ENCODE peak calls at places on chromosomes 6 and 20, in seven cellular contexts. L is GM19239, X is pons, H is OCI-M1, S is AG08396, G is GM23248, Y is ELF-1. K is an unnamed sample.
A peak's percentile ranks its signal among the peaks of the same experiment; 100 is the strongest.

GRCh38 chr6:127376685-127377084 is 33.3 kb upstream of the ECHDC1 start:
- DNase-seq in L (no peak), X (no peak), H (no peak), S (no peak), G (no peak), Y (no peak), K (no peak)

GRCh38 chr6:100269189-100269588 is 195.5 kb downstream of the SIM1 start:
- DNase-seq in L (no peak), X (no peak), H (no peak), S (peak; percentile 31), G (peak; percentile 78), Y (no peak), K (no peak)

GRCh38 chr20:21099653-21100589 is 6.2 kb downstream of the LINC00237 start:
- DNase-seq in L (no peak), X (peak; percentile 45), H (peak; percentile 82), S (peak; percentile 8), G (no peak), Y (peak; percentile 40), K (peak; percentile 65)

GRCh38 chr6:144223686-144224085 is 61.4 kb upstream of the UTRN start:
- DNase-seq in L (no peak), X (no peak), H (no peak), S (no peak), G (peak; percentile 46), Y (no peak), K (no peak)

GRCh38 chr20:49403911-49404310 is 78.6 kb downstream of the KCNB1 start:
- DNase-seq in L (no peak), X (no peak), H (no peak), S (no peak), G (no peak), Y (no peak), K (no peak)

GRCh38 chr6:83463886-83464285 is 33.0 kb upstream of the ME1 start:
- DNase-seq in L (no peak), X (no peak), H (no peak), S (peak; percentile 12), G (peak; percentile 34), Y (no peak), K (no peak)

GRCh38 chr6:68649669-68650068 is 14.6 kb downstream of the ADGRB3 start:
- DNase-seq in L (no peak), X (no peak), H (no peak), S (no peak), G (no peak), Y (no peak), K (no peak)

GRCh38 chr20:56839791-56840190 is 210.7 kb downstream of the TFAP2C start:
- DNase-seq in L (no peak), X (peak; percentile 4), H (no peak), S (no peak), G (peak; percentile 80), Y (no peak), K (no peak)

GRCh38 chr6:116166369-116166768 is 40.4 kb upstream of the COL10A1 start:
- DNase-seq in L (no peak), X (no peak), H (no peak), S (no peak), G (no peak), Y (no peak), K (no peak)

GRCh38 chr6:52975580-52975979 is 19.5 kb downstream of the GSTA4 start:
- DNase-seq in L (no peak), X (no peak), H (peak; percentile 38), S (no peak), G (peak; percentile 27), Y (no peak), K (no peak)

GRCh38 chr20:63495771-63496403 is 3.0 kb downstream of the EEF1A2 start:
- DNase-seq in L (peak; percentile 97), X (peak; percentile 38), H (peak; percentile 68), S (peak; percentile 89), G (peak; percentile 77), Y (peak; percentile 60), K (no peak)

GRCh38 chr20:24337074-24337473 is 132.4 kb upstream of the SYNDIG1 start:
- DNase-seq in L (no peak), X (no peak), H (no peak), S (peak; percentile 18), G (peak; percentile 27), Y (peak; percentile 16), K (no peak)

GRCh38 chr6:1745814-1746213 is 136.1 kb downstream of the FOXC1 start:
- DNase-seq in L (no peak), X (peak; percentile 36), H (no peak), S (no peak), G (no peak), Y (no peak), K (no peak)

GRCh38 chr6:130178692-130179091 is 44.1 kb downstream of the SAMD3 start:
- DNase-seq in L (no peak), X (no peak), H (no peak), S (peak; percentile 78), G (peak; percentile 87), Y (peak; percentile 57), K (no peak)

GRCh38 chr6:139457482-139457881 is 83.0 kb upstream of the CITED2 start:
- DNase-seq in L (no peak), X (no peak), H (no peak), S (no peak), G (peak; percentile 36), Y (no peak), K (no peak)

GRCh38 chr6:151475653-151476523 is 17.9 kb upstream of the CCDC170 start:
- DNase-seq in L (no peak), X (peak; percentile 54), H (peak; percentile 83), S (peak; percentile 35), G (peak; percentile 77), Y (peak; percentile 72), K (no peak)

GRCh38 chr6:153424719-153425400 is 293.8 kb upstream of the RGS17 start:
- DNase-seq in L (no peak), X (no peak), H (no peak), S (no peak), G (no peak), Y (no peak), K (no peak)

GRCh38 chr6:37696220-37696840 is 1.4 kb downstream of the MDGA1 start:
- DNase-seq in L (peak; percentile 38), X (no peak), H (no peak), S (peak; percentile 58), G (peak; percentile 79), Y (peak; percentile 49), K (no peak)

GRCh38 chr20:63626424-63627128 is at the start of gene GMEB2:
- DNase-seq in L (peak; percentile 94), X (peak; percentile 71), H (peak; percentile 87), S (peak; percentile 91), G (no peak), Y (no peak), K (peak; percentile 72)

GRCh38 chr6:135372758-135373157 is 124.8 kb downstream of the AHI1 start:
- DNase-seq in L (no peak), X (no peak), H (no peak), S (no peak), G (no peak), Y (no peak), K (no peak)

GRCh38 chr20:728022-728944 is 40.0 kb downstream of the SLC52A3 start:
- DNase-seq in L (peak; percentile 45), X (no peak), H (peak; percentile 90), S (peak; percentile 64), G (peak; percentile 62), Y (peak; percentile 90), K (peak; percentile 29)

GRCh38 chr6:151904631-151905030 is 97.1 kb downstream of the ESR1 start:
- DNase-seq in L (no peak), X (no peak), H (no peak), S (no peak), G (no peak), Y (no peak), K (no peak)